ENCODE peak calls at places on chromosomes 13 and 19, in six cellular contexts. One of them, this sample, is unnamed.

GRCh38 chr13:30736461-30736860 is 1.1 kb downstream of the ALOX5AP start:
- DNase-seq in CD8-positive, alpha-beta T cell: no peak
- DNase-seq in aorta: no peak
- DNase-seq in ascending aorta: no peak
- DNase-seq in cardiac muscle cell: no peak
- DNase-seq in fibroblast of lung: no peak
- DNase-seq in this sample: no peak

GRCh38 chr13:24502567-24503375 is 9.8 kb downstream of the PARP4 start:
- DNase-seq in CD8-positive, alpha-beta T cell: no peak
- DNase-seq in aorta: no peak
- DNase-seq in ascending aorta: no peak
- DNase-seq in cardiac muscle cell: peak; percentile 43
- DNase-seq in fibroblast of lung: peak; percentile 77
- DNase-seq in this sample: peak; percentile 74

GRCh38 chr13:99965329-99966000 is 6.1 kb downstream of the ZIC5 start:
- DNase-seq in CD8-positive, alpha-beta T cell: no peak
- DNase-seq in aorta: no peak
- DNase-seq in ascending aorta: peak; percentile 50
- DNase-seq in cardiac muscle cell: no peak
- DNase-seq in fibroblast of lung: no peak
- DNase-seq in this sample: no peak

GRCh38 chr13:26255717-26256277 is 1.9 kb downstream of the CDK8 start:
- DNase-seq in CD8-positive, alpha-beta T cell: no peak
- DNase-seq in aorta: no peak
- DNase-seq in ascending aorta: no peak
- DNase-seq in cardiac muscle cell: peak; percentile 23
- DNase-seq in fibroblast of lung: peak; percentile 9
- DNase-seq in this sample: peak; percentile 46

GRCh38 chr19:13906525-13906904 is 514 bp downstream of the CC2D1A start:
- DNase-seq in CD8-positive, alpha-beta T cell: no peak
- DNase-seq in aorta: no peak
- DNase-seq in ascending aorta: no peak
- DNase-seq in cardiac muscle cell: no peak
- DNase-seq in fibroblast of lung: no peak
- DNase-seq in this sample: peak; percentile 31

GRCh38 chr19:938233-938923 is 12.5 kb downstream of the ARID3A start:
- DNase-seq in CD8-positive, alpha-beta T cell: no peak
- DNase-seq in aorta: no peak
- DNase-seq in ascending aorta: no peak
- DNase-seq in cardiac muscle cell: no peak
- DNase-seq in fibroblast of lung: no peak
- DNase-seq in this sample: no peak

GRCh38 chr19:6057651-6058365 is 52.5 kb downstream of the RFX2 start:
- DNase-seq in CD8-positive, alpha-beta T cell: peak; percentile 15
- DNase-seq in aorta: no peak
- DNase-seq in ascending aorta: no peak
- DNase-seq in cardiac muscle cell: no peak
- DNase-seq in fibroblast of lung: no peak
- DNase-seq in this sample: no peak

GRCh38 chr13:74074723-74075122 is 59.5 kb downstream of the KLF12 start:
- DNase-seq in CD8-positive, alpha-beta T cell: no peak
- DNase-seq in aorta: no peak
- DNase-seq in ascending aorta: no peak
- DNase-seq in cardiac muscle cell: peak; percentile 43
- DNase-seq in fibroblast of lung: peak; percentile 66
- DNase-seq in this sample: peak; percentile 37

GRCh38 chr19:4730740-4731171 is 7.1 kb upstream of the DPP9 start:
- DNase-seq in CD8-positive, alpha-beta T cell: peak; percentile 74
- DNase-seq in aorta: no peak
- DNase-seq in ascending aorta: no peak
- DNase-seq in cardiac muscle cell: no peak
- DNase-seq in fibroblast of lung: no peak
- DNase-seq in this sample: peak; percentile 25

GRCh38 chr13:51644649-51645048 is 60.4 kb downstream of the WDFY2 start:
- DNase-seq in CD8-positive, alpha-beta T cell: no peak
- DNase-seq in aorta: peak; percentile 60
- DNase-seq in ascending aorta: no peak
- DNase-seq in cardiac muscle cell: peak; percentile 62
- DNase-seq in fibroblast of lung: peak; percentile 73
- DNase-seq in this sample: peak; percentile 39

GRCh38 chr19:53504903-53505302 is 33.0 kb upstream of the ZNF331 start:
- DNase-seq in CD8-positive, alpha-beta T cell: no peak
- DNase-seq in aorta: no peak
- DNase-seq in ascending aorta: no peak
- DNase-seq in cardiac muscle cell: no peak
- DNase-seq in fibroblast of lung: no peak
- DNase-seq in this sample: no peak

GRCh38 chr19:4968462-4969291 is at the start of gene KDM4B:
- DNase-seq in CD8-positive, alpha-beta T cell: peak; percentile 99
- DNase-seq in aorta: peak; percentile 100
- DNase-seq in ascending aorta: peak; percentile 100
- DNase-seq in cardiac muscle cell: peak; percentile 100
- DNase-seq in fibroblast of lung: peak; percentile 99
- DNase-seq in this sample: peak; percentile 99

GRCh38 chr19:412356-413355 is 3.7 kb upstream of the C2CD4C start:
- DNase-seq in CD8-positive, alpha-beta T cell: no peak
- DNase-seq in aorta: peak; percentile 24
- DNase-seq in ascending aorta: no peak
- DNase-seq in cardiac muscle cell: no peak
- DNase-seq in fibroblast of lung: no peak
- DNase-seq in this sample: no peak

GRCh38 chr19:2629491-2630351 is 72.8 kb downstream of the GNG7 start:
- DNase-seq in CD8-positive, alpha-beta T cell: no peak
- DNase-seq in aorta: no peak
- DNase-seq in ascending aorta: no peak
- DNase-seq in cardiac muscle cell: peak; percentile 29
- DNase-seq in fibroblast of lung: no peak
- DNase-seq in this sample: no peak

GRCh38 chr19:55585658-55586339 is 5.2 kb upstream of the ZNF579 start:
- DNase-seq in CD8-positive, alpha-beta T cell: no peak
- DNase-seq in aorta: peak; percentile 83
- DNase-seq in ascending aorta: peak; percentile 84
- DNase-seq in cardiac muscle cell: peak; percentile 93
- DNase-seq in fibroblast of lung: peak; percentile 82
- DNase-seq in this sample: peak; percentile 75

GRCh38 chr13:32117696-32118095 is 86.1 kb downstream of the FRY start:
- DNase-seq in CD8-positive, alpha-beta T cell: no peak
- DNase-seq in aorta: peak; percentile 67
- DNase-seq in ascending aorta: peak; percentile 90
- DNase-seq in cardiac muscle cell: no peak
- DNase-seq in fibroblast of lung: no peak
- DNase-seq in this sample: no peak

GRCh38 chr19:18014197-18014596 is 6.2 kb downstream of the ARRDC2 start:
- DNase-seq in CD8-positive, alpha-beta T cell: peak; percentile 74
- DNase-seq in aorta: peak; percentile 43
- DNase-seq in ascending aorta: no peak
- DNase-seq in cardiac muscle cell: no peak
- DNase-seq in fibroblast of lung: no peak
- DNase-seq in this sample: no peak
- H3K27me3 ChIP-seq in CD8-positive, alpha-beta T cell: no peaks in the 10 kb centered on the region
- H3K27me3 ChIP-seq in aorta: no peaks in the 10 kb centered on the region
- H3K27me3 ChIP-seq in ascending aorta: no peaks in the 10 kb centered on the region
- H3K27me3 ChIP-seq in cardiac muscle cell: no peaks in the 10 kb centered on the region
- H3K27me3 ChIP-seq in fibroblast of lung: no peaks in the 10 kb centered on the region
- H3K27me3 ChIP-seq in this sample: no peaks in the 10 kb centered on the region

GRCh38 chr19:38650911-38651584 is 3.6 kb downstream of the ACTN4 start:
- DNase-seq in CD8-positive, alpha-beta T cell: no peak
- DNase-seq in aorta: no peak
- DNase-seq in ascending aorta: peak; percentile 88
- DNase-seq in cardiac muscle cell: peak; percentile 89
- DNase-seq in fibroblast of lung: peak; percentile 93
- DNase-seq in this sample: peak; percentile 73
- H3K4me1 ChIP-seq in CD8-positive, alpha-beta T cell: peaks cover 38% of the 10 kb centered on the region
- H3K4me1 ChIP-seq in aorta: peaks cover 8% of the 10 kb centered on the region
- H3K4me1 ChIP-seq in ascending aorta: peaks cover 54% of the 10 kb centered on the region
- H3K4me1 ChIP-seq in cardiac muscle cell: peaks cover 48% of the 10 kb centered on the region
- H3K4me1 ChIP-seq in fibroblast of lung: peaks cover 36% of the 10 kb centered on the region
- H3K4me1 ChIP-seq in this sample: peaks cover 64% of the 10 kb centered on the region

GRCh38 chr19:42407085-42407815 is 17.2 kb upstream of the CNFN start:
- DNase-seq in CD8-positive, alpha-beta T cell: no peak
- DNase-seq in aorta: peak; percentile 33
- DNase-seq in ascending aorta: no peak
- DNase-seq in cardiac muscle cell: no peak
- DNase-seq in fibroblast of lung: no peak
- DNase-seq in this sample: no peak
- H3K27me3 ChIP-seq in CD8-positive, alpha-beta T cell: no peaks in the 10 kb centered on the region
- H3K27me3 ChIP-seq in aorta: no peaks in the 10 kb centered on the region
- H3K27me3 ChIP-seq in ascending aorta: no peaks in the 10 kb centered on the region
- H3K27me3 ChIP-seq in cardiac muscle cell: no peaks in the 10 kb centered on the region
- H3K27me3 ChIP-seq in fibroblast of lung: no peaks in the 10 kb centered on the region
- H3K27me3 ChIP-seq in this sample: no peaks in the 10 kb centered on the region

DNA sequence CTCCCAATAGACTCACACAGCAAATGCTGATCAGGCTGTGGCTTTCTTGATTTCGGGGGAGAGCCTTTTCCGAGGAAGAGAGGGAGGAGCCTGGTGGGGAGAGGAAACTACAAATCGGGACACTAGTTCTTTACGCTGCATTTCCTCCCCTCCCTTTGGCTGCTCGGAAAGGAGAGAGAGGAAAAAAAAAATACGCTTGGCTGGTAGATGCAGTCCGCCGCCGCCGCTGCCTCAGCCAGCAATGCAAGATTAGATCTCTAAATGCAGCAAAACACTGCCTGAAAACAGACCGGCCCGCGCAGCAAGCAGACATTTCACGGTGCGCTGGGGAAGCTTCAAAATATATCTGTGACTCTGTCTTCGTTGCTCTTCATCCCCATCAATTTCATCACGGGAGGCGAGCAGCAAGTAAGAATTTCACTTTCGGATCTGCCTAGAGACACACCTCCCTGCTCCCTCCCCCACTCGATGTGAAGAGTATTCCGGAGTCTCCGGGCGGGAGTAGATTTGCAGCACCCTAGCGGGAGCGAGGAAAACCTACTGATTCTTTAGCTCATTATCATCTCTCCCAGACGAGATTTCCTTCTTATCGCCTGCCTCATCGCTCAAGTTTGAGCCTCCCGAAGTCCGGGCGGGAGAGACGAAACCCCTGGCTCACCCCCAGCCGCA is at the start of gene PCDH17:
- DNase-seq in CD8-positive, alpha-beta T cell: no peak
- DNase-seq in aorta: peak; percentile 37
- DNase-seq in ascending aorta: peak; percentile 64
- DNase-seq in cardiac muscle cell: peak; percentile 51
- DNase-seq in fibroblast of lung: peak; percentile 74
- DNase-seq in this sample: peak; percentile 39
- H3K4me1 ChIP-seq in CD8-positive, alpha-beta T cell: peaks cover 31% of the 10 kb centered on the region
- H3K4me1 ChIP-seq in aorta: no peaks in the 10 kb centered on the region
- H3K4me1 ChIP-seq in ascending aorta: peaks cover 7% of the 10 kb centered on the region
- H3K4me1 ChIP-seq in cardiac muscle cell: no peaks in the 10 kb centered on the region
- H3K4me1 ChIP-seq in fibroblast of lung: peaks cover 2% of the 10 kb centered on the region
- H3K4me1 ChIP-seq in this sample: peaks cover 31% of the 10 kb centered on the region

DNA sequence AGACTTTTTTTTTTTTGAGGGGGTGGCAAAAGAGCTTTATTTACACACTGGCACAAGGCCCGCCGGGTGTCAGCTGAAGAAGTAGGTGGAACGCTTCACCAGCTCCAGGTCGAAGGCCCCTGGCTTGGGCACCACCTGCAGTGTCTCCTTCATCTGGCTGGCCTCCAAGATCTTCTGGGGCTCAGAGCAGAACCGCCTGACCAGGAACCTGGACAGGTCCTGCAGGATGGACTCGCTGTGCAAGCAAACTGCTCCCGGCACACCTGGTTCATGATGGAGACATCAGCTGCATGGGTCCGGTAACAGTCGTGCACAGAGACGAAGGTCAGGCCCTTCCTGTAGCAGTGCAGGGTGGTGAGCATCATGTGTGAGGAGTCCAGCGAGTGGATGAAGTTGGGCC is 4.4 kb upstream of the CYP4F2 start:
- DNase-seq in CD8-positive, alpha-beta T cell: no peak
- DNase-seq in aorta: no peak
- DNase-seq in ascending aorta: no peak
- DNase-seq in cardiac muscle cell: no peak
- DNase-seq in fibroblast of lung: no peak
- DNase-seq in this sample: no peak
- H3K27me3 ChIP-seq in CD8-positive, alpha-beta T cell: no peaks in the 10 kb centered on the region
- H3K27me3 ChIP-seq in aorta: no peaks in the 10 kb centered on the region
- H3K27me3 ChIP-seq in ascending aorta: no peaks in the 10 kb centered on the region
- H3K27me3 ChIP-seq in cardiac muscle cell: no peaks in the 10 kb centered on the region
- H3K27me3 ChIP-seq in fibroblast of lung: no peaks in the 10 kb centered on the region
- H3K27me3 ChIP-seq in this sample: peaks cover 9% of the 10 kb centered on the region

This sample was measured in adipocyte.